ENCODE peak calls at places on chromosomes 16 and 17, in six cellular contexts. X, B, C, S, W and R are unnamed samples.

GRCh38 chr17:76715462-76715830 is 4.7 kb upstream of the MXRA7 start:
- DNase-seq in X (no peak), B (no peak), C (no peak), S (no peak), W (no peak), R (no peak)

GRCh38 chr17:72338847-72339790 is 218.3 kb downstream of the SOX9 start:
- DNase-seq in X (peak; percentile 91), B (peak; percentile 83), C (peak; percentile 97), S (peak; percentile 96), W (no peak), R (peak; percentile 94)

GRCh38 chr17:82889496-82890338 is 49.9 kb upstream of the ZNF750 start:
- DNase-seq in X (no peak), B (peak; percentile 93), C (no peak), S (no peak), W (no peak), R (no peak)

GRCh38 chr17:9236286-9237052 is 215.2 kb downstream of the NTN1 start:
- DNase-seq in X (peak; percentile 25), B (no peak), C (no peak), S (no peak), W (no peak), R (peak; percentile 68)

GRCh38 chr17:80941743-80942211 is 49.9 kb upstream of the CHMP6 start:
- DNase-seq in X (peak; percentile 38), B (no peak), C (no peak), S (no peak), W (no peak), R (peak; percentile 67)

GRCh38 chr16:4415538-4416199 is 727 bp downstream of the CORO7 start:
- DNase-seq in X (no peak), B (no peak), C (no peak), S (no peak), W (peak; percentile 47), R (no peak)

GRCh38 chr17:43212641-43213490 is 1.2 kb downstream of the TMEM106A start:
- DNase-seq in X (peak; percentile 22), B (peak; percentile 28), C (no peak), S (no peak), W (no peak), R (peak; percentile 31)

GRCh38 chr16:11133344-11133921 is 122.6 kb downstream of the SOCS1 start:
- DNase-seq in X (peak; percentile 94), B (peak; percentile 92), C (peak; percentile 95), S (peak; percentile 94), W (no peak), R (peak; percentile 97)

GRCh38 chr17:79922798-79923197 is 83.6 kb upstream of the CBX4 start:
- DNase-seq in X (no peak), B (no peak), C (no peak), S (no peak), W (no peak), R (no peak)

GRCh38 chr17:10226930-10227695 is 28.7 kb upstream of the GAS7 start:
- DNase-seq in X (no peak), B (peak; percentile 38), C (peak; percentile 33), S (no peak), W (peak; percentile 1), R (peak; percentile 45)

GRCh38 chr17:16464001-16464640 is 27.9 kb downstream of the LRRC75A start:
- DNase-seq in X (no peak), B (no peak), C (no peak), S (no peak), W (no peak), R (no peak)

GRCh38 chr17:82013341-82013740 is 9.3 kb downstream of the CENPX start:
- DNase-seq in X (no peak), B (no peak), C (no peak), S (peak; percentile 65), W (no peak), R (no peak)

GRCh38 chr16:69113216-69113615 is 7.8 kb downstream of the HAS3 start:
- DNase-seq in X (no peak), B (no peak), C (no peak), S (no peak), W (no peak), R (no peak)

GRCh38 chr16:77359065-77359502 is 75.8 kb downstream of the ADAMTS18 start:
- DNase-seq in X (peak; percentile 8), B (no peak), C (peak; percentile 40), S (no peak), W (no peak), R (peak; percentile 60)

GRCh38 chr16:5066511-5066910 is 755 bp upstream of the C16orf89 start:
- DNase-seq in X (no peak), B (no peak), C (no peak), S (no peak), W (no peak), R (no peak)

GRCh38 chr17:28916302-28916934 is 13.5 kb upstream of the DHRS13 start:
- DNase-seq in X (peak; percentile 56), B (no peak), C (peak; percentile 45), S (peak; percentile 15), W (peak; percentile 34), R (peak; percentile 72)

GRCh38 chr17:218711-219110 is 37.3 kb upstream of the DOC2B start:
- DNase-seq in X (no peak), B (peak; percentile 27), C (no peak), S (no peak), W (no peak), R (no peak)

GRCh38 chr17:80946449-80946848 is 45.2 kb upstream of the CHMP6 start:
- DNase-seq in X (no peak), B (no peak), C (no peak), S (no peak), W (no peak), R (no peak)

GRCh38 chr17:28133562-28133970 is 91.1 kb downstream of the NLK start:
- DNase-seq in X (peak; percentile 60), B (no peak), C (peak; percentile 51), S (peak; percentile 79), W (no peak), R (peak; percentile 28)

GRCh38 chr17:78117027-78117981 is 11.3 kb downstream of the TMC6 start:
- DNase-seq in X (no peak), B (no peak), C (peak; percentile 18), S (no peak), W (no peak), R (no peak)

GRCh38 chr16:30893082-30893743 is 664 bp downstream of the BCL7C start:
- DNase-seq in X (no peak), B (no peak), C (no peak), S (no peak), W (no peak), R (no peak)

GRCh38 chr16:17578921-17579876 is 108.4 kb upstream of the XYLT1 start:
- DNase-seq in X (peak; percentile 89), B (peak; percentile 83), C (peak; percentile 72), S (peak; percentile 85), W (peak; percentile 35), R (peak; percentile 79)

GRCh38 chr17:77644981-77645380 is 313.5 kb upstream of the TNRC6C start:
- DNase-seq in X (no peak), B (no peak), C (no peak), S (no peak), W (peak; percentile 34), R (no peak)

GRCh38 chr17:44212507-44213402 is 6.7 kb downstream of the UBTF start:
- DNase-seq in X (no peak), B (no peak), C (no peak), S (no peak), W (no peak), R (no peak)

GRCh38 chr17:2171725-2172446 is 117.0 kb downstream of the HIC1 start:
- DNase-seq in X (peak; percentile 98), B (no peak), C (peak; percentile 98), S (peak; percentile 86), W (no peak), R (peak; percentile 99)

GRCh38 chr17:81432873-81433451 is 37.7 kb downstream of the BAHCC1 start:
- DNase-seq in X (no peak), B (no peak), C (no peak), S (no peak), W (no peak), R (no peak)

GRCh38 chr17:61401280-61402072 is 1.8 kb downstream of the TBX2 start:
- DNase-seq in X (no peak), B (no peak), C (peak; percentile 47), S (no peak), W (no peak), R (no peak)

GRCh38 chr17:44081681-44082080 is 11.1 kb downstream of the G6PC3 start:
- DNase-seq in X (peak; percentile 66), B (no peak), C (peak; percentile 27), S (no peak), W (no peak), R (no peak)

GRCh38 chr16:17606460-17606859 is 135.7 kb upstream of the XYLT1 start:
- DNase-seq in X (no peak), B (no peak), C (no peak), S (no peak), W (no peak), R (no peak)

GRCh38 chr17:65290041-65290440 is 152.9 kb downstream of the RGS9 start:
- DNase-seq in X (no peak), B (peak; percentile 48), C (no peak), S (no peak), W (no peak), R (no peak)

GRCh38 chr16:85138825-85139627 is 26.8 kb upstream of the CIBAR2 start:
- DNase-seq in X (no peak), B (no peak), C (no peak), S (no peak), W (no peak), R (no peak)

GRCh38 chr16:50547340-50547865 is 793 bp upstream of the NKD1 start:
- DNase-seq in X (no peak), B (peak; percentile 76), C (peak; percentile 2), S (no peak), W (peak; percentile 75), R (peak; percentile 8)

GRCh38 chr16:86604436-86605220 is 26.3 kb downstream of the FOXL1 start:
- DNase-seq in X (no peak), B (no peak), C (no peak), S (no peak), W (peak; percentile 28), R (no peak)

GRCh38 chr17:13029340-13029739 is 11.5 kb upstream of the ELAC2 start:
- DNase-seq in X (no peak), B (no peak), C (no peak), S (no peak), W (no peak), R (no peak)

GRCh38 chr16:31072540-31073072 is 1.4 kb downstream of the ZNF668 start:
- DNase-seq in X (peak; percentile 41), B (no peak), C (peak; percentile 47), S (peak; percentile 45), W (no peak), R (peak; percentile 50)

GRCh38 chr16:483351-484075 is 44.0 kb upstream of the CAPN15 start:
- DNase-seq in X (no peak), B (peak; percentile 72), C (peak; percentile 93), S (no peak), W (no peak), R (peak; percentile 35)